ENCODE peak calls at places on chromosome 3, in eight cellular contexts. T, J, B, F, P, K, R and D are unnamed samples.

GRCh38 chr3:157101470-157101869 is 58.5 kb downstream of the CCNL1 start:
- DNase-seq in T (no peak), J (no peak), B (no peak), F (no peak), P (peak), K (no peak), R (no peak), D (no peak)

GRCh38 chr3:105527949-105528348 is 161.2 kb downstream of the ALCAM start:
- DNase-seq in T (no peak), J (no peak), B (no peak), F (no peak), P (no peak), K (no peak), R (no peak), D (no peak)

GRCh38 chr3:193040836-193041672 is 123.4 kb upstream of the MB21D2 start:
- DNase-seq in T (no peak), J (no peak), B (peak), F (no peak), P (peak), K (peak), R (no peak), D (peak)

GRCh38 chr3:181896605-181897004 is 184.9 kb downstream of the SOX2 start:
- DNase-seq in T (no peak), J (no peak), B (no peak), F (no peak), P (no peak), K (no peak), R (no peak), D (no peak)

GRCh38 chr3:48404440-48405342 is 25.2 kb downstream of the PLXNB1 start:
- DNase-seq in T (peak), J (no peak), B (no peak), F (no peak), P (no peak), K (no peak), R (no peak), D (peak)

GRCh38 chr3:14647976-14648955 is 3.3 kb upstream of the CCDC174 start:
- DNase-seq in T (no peak), J (no peak), B (no peak), F (no peak), P (no peak), K (no peak), R (no peak), D (no peak)

GRCh38 chr3:63964287-63965073 is 52.3 kb upstream of the SCAANT1 start:
- DNase-seq in T (no peak), J (no peak), B (peak), F (peak), P (no peak), K (no peak), R (no peak), D (no peak)

GRCh38 chr3:62373215-62373614 is at the start of gene FEZF2:
- DNase-seq in T (no peak), J (no peak), B (peak), F (no peak), P (no peak), K (no peak), R (no peak), D (peak)

GRCh38 chr3:48776854-48777253 is 59.8 kb upstream of the IP6K2 start:
- DNase-seq in T (no peak), J (no peak), B (no peak), F (no peak), P (no peak), K (no peak), R (no peak), D (no peak)

GRCh38 chr3:124373524-124373923 is 356.7 kb upstream of the UMPS start:
- DNase-seq in T (no peak), J (no peak), B (no peak), F (no peak), P (no peak), K (no peak), R (no peak), D (no peak)

GRCh38 chr3:80697291-80697690 is 929.5 kb upstream of the ROBO1 start:
- DNase-seq in T (no peak), J (no peak), B (no peak), F (no peak), P (no peak), K (no peak), R (no peak), D (no peak)

GRCh38 chr3:66485291-66485968 is 15.4 kb downstream of the LRIG1 start:
- DNase-seq in T (no peak), J (no peak), B (no peak), F (no peak), P (no peak), K (no peak), R (no peak), D (no peak)

GRCh38 chr3:47421741-47422649 is 41.2 kb downstream of the PTPN23 start:
- DNase-seq in T (peak), J (peak), B (no peak), F (no peak), P (no peak), K (no peak), R (peak), D (no peak)

GRCh38 chr3:107240183-107241091 is 136.8 kb upstream of the CCDC54 start:
- DNase-seq in T (peak), J (peak), B (peak), F (no peak), P (peak), K (no peak), R (peak), D (peak)

GRCh38 chr3:153051427-153052095 is 110.5 kb upstream of the RAP2B start:
- DNase-seq in T (no peak), J (no peak), B (no peak), F (peak), P (no peak), K (peak), R (no peak), D (no peak)

GRCh38 chr3:35679409-35680080 is 40.2 kb downstream of the ARPP21 start:
- DNase-seq in T (no peak), J (no peak), B (no peak), F (no peak), P (no peak), K (no peak), R (no peak), D (no peak)

GRCh38 chr3:27200721-27201434 is 168.3 kb downstream of the NEK10 start:
- DNase-seq in T (no peak), J (no peak), B (no peak), F (no peak), P (peak), K (no peak), R (no peak), D (no peak)

GRCh38 chr3:143585720-143586456 is 262.4 kb downstream of the SLC9A9 start:
- DNase-seq in T (no peak), J (no peak), B (no peak), F (no peak), P (no peak), K (no peak), R (no peak), D (no peak)

GRCh38 chr3:143581972-143582722 is 266.1 kb downstream of the SLC9A9 start:
- DNase-seq in T (no peak), J (no peak), B (no peak), F (no peak), P (no peak), K (no peak), R (no peak), D (no peak)

GRCh38 chr3:143590660-143591059 is 257.6 kb downstream of the SLC9A9 start:
- DNase-seq in T (no peak), J (no peak), B (peak), F (no peak), P (no peak), K (no peak), R (no peak), D (no peak)

GRCh38 chr3:143586565-143586964 is 261.7 kb downstream of the SLC9A9 start:
- DNase-seq in T (no peak), J (no peak), B (peak), F (no peak), P (no peak), K (no peak), R (no peak), D (no peak)
- TF ChIP-seq CTCF in T (no peak), J (no peak), B (no peak), F (no peak), P (no peak), K (no peak), R (no peak), D (no peak)

GRCh38 chr3:119433613-119434325 is 29.6 kb downstream of the TMEM39A start:
- DNase-seq in T (no peak), J (no peak), B (no peak), F (no peak), P (no peak), K (no peak), R (no peak), D (no peak)

GRCh38 chr3:119427669-119428068 is 35.7 kb downstream of the TMEM39A start:
- DNase-seq in T (no peak), J (no peak), B (peak), F (no peak), P (no peak), K (no peak), R (no peak), D (no peak)

GRCh38 chr3:119428538-119428937 is 34.9 kb downstream of the TMEM39A start:
- DNase-seq in T (no peak), J (no peak), B (no peak), F (no peak), P (no peak), K (no peak), R (no peak), D (no peak)
- TF ChIP-seq CTCF in T (no peak), J (no peak), B (peak), F (no peak), P (no peak), K (peak), R (no peak), D (no peak)

DNA sequence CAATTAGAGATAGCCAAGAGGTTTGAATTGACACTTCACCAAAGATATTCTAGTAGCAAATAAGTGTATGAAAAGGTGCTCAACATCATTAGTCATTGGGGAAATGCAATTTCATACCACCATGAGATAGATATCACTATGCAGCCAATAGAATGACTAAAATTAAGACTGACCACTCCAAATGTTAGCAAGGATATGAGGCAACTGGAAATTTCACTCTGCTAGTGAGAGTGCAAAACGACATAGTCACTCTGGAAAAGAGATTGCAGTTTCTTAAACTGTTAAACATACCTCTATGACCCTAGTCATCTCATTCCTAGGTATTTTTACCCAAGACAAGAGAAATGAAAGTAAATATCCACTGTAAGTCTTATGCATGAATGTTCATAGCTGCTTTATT is 27.6 kb upstream of the SLC6A11 start:
- DNase-seq in T (no peak), J (no peak), B (no peak), F (no peak), P (no peak), K (no peak), R (no peak), D (no peak)
- TF ChIP-seq CTCF in T (no peak), J (no peak), B (no peak), F (no peak), P (no peak), K (no peak), R (no peak), D (no peak)

GRCh38 chr3:58269356-58269755 is 31.8 kb downstream of the ABHD6 start:
- DNase-seq in T (no peak), J (no peak), B (no peak), F (no peak), P (no peak), K (no peak), R (no peak), D (no peak)

GRCh38 chr3:58274027-58274614 is 31.9 kb upstream of the RPP14 start:
- DNase-seq in T (no peak), J (no peak), B (no peak), F (no peak), P (no peak), K (no peak), R (no peak), D (no peak)

GRCh38 chr3:58270485-58270884 is 32.9 kb downstream of the ABHD6 start:
- DNase-seq in T (no peak), J (no peak), B (no peak), F (no peak), P (no peak), K (no peak), R (no peak), D (no peak)

GRCh38 chr3:58272891-58273290 is 33.2 kb upstream of the RPP14 start:
- DNase-seq in T (no peak), J (no peak), B (no peak), F (no peak), P (no peak), K (no peak), R (no peak), D (no peak)

GRCh38 chr3:58271901-58272501 is 34.0 kb upstream of the RPP14 start:
- DNase-seq in T (no peak), J (no peak), B (no peak), F (no peak), P (peak), K (peak), R (no peak), D (no peak)
- TF ChIP-seq CTCF in T (no peak), J (no peak), B (no peak), F (no peak), P (no peak), K (no peak), R (no peak), D (no peak)

GRCh38 chr3:184761976-184762375 is 50.0 kb upstream of the VPS8 start:
- DNase-seq in T (no peak), J (no peak), B (no peak), F (no peak), P (no peak), K (no peak), R (no peak), D (no peak)

GRCh38 chr3:184764176-184764575 is 47.8 kb upstream of the VPS8 start:
- DNase-seq in T (no peak), J (no peak), B (no peak), F (no peak), P (no peak), K (no peak), R (no peak), D (no peak)

GRCh38 chr3:184759666-184760200 is 47.9 kb upstream of the MAGEF1 start:
- DNase-seq in T (no peak), J (no peak), B (no peak), F (no peak), P (no peak), K (no peak), R (no peak), D (no peak)

GRCh38 chr3:184760337-184761119 is 48.7 kb upstream of the MAGEF1 start:
- DNase-seq in T (no peak), J (no peak), B (no peak), F (no peak), P (no peak), K (no peak), R (no peak), D (no peak)

DNA sequence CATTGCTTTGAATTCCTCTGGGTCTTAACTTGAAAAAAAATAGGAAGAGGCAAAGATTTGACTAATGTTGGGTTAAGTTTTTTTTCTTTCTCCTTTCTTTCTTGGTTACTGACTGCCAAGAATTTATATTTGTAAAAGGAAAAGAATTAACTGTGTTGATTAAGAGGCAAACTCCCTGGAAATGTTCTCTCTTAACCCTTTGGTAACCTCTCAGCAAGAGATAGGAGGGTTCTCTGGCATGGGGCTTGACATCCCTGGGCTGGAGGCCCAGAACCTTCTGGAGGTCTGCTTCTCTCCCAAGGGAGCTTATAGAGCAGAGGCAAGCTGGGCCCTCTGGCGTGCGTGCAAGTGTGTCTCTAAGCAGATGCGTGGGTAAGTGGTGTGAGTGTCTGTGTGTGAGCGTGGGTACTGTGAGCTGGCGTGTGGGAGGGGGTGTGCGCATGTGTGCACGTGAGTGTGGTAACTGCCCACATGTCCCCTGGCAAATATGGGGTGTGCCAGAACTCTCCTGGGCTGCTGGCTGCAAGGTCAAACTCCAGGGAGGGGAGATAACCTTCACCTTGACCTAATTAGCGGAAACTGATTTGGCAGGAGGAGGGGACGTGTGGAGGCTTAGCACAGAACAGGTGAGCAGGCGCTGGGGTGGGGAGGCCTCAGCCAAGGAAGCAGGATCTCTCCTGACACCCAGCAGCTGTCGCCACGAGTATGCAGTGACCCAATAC is 49.4 kb upstream of the MAGEF1 start:
- DNase-seq in T (peak), J (no peak), B (no peak), F (peak), P (no peak), K (no peak), R (peak), D (no peak)
- TF ChIP-seq CTCF in T (no peak), J (no peak), B (no peak), F (no peak), P (no peak), K (no peak), R (no peak), D (no peak)

DNA sequence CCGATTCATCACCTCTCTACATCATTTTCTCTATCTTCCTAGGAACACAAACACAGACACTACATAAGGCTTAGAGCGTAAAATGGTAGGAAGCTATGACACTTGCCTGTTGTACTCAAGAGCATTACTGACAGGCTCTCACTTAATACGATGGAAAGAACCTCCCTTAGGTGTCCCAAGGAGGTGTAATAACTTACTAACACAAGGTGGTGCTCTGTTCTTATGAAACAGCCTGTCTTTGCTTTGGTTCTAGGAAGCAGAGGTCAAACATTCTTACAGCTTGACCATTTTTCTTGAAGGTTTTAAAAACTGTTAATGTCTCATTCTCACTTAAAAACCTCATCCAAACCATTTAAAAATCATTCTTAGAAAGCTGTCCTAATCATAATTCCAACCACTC is 317.9 kb upstream of the AGTR1 start:
- DNase-seq in T (no peak), J (no peak), B (peak), F (peak), P (no peak), K (peak), R (no peak), D (peak)
- TF ChIP-seq CTCF in T (peak), J (peak), B (peak), F (peak), P (no peak), K (peak), R (peak), D (no peak)

GRCh38 chr3:53703630-53704362 is 142.4 kb downstream of the CHDH start:
- DNase-seq in T (no peak), J (no peak), B (no peak), F (no peak), P (no peak), K (no peak), R (no peak), D (no peak)

GRCh38 chr3:53704363-53704725 is 141.9 kb downstream of the CHDH start:
- DNase-seq in T (no peak), J (no peak), B (no peak), F (no peak), P (no peak), K (no peak), R (no peak), D (no peak)

GRCh38 chr3:53702776-53703175 is 143.4 kb downstream of the CHDH start:
- DNase-seq in T (no peak), J (no peak), B (no peak), F (no peak), P (no peak), K (no peak), R (no peak), D (no peak)

GRCh38 chr3:53696401-53697172 is 149.6 kb downstream of the CHDH start:
- DNase-seq in T (no peak), J (no peak), B (no peak), F (no peak), P (peak), K (no peak), R (no peak), D (no peak)

DNA sequence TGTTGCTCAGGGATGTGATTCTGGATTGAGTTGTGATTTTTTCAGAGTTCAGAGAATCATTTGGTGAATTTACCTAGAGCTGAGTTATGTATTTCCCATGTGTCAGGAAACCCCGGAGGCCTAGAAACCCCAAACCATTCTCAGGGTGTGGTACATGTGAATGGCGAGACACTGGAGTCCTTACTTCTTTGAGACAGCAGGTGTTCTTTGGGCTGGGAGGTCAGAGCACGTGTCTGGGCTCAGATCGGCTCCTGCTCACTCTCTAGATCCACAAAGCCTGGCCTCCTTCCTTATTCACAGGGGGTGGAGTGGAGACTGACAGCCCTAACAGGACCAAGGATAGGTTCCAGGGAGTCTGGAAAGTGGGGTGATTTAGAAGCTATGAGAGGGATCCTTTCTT is 145.8 kb downstream of the CHDH start:
- DNase-seq in T (no peak), J (no peak), B (no peak), F (no peak), P (no peak), K (no peak), R (no peak), D (no peak)
- TF ChIP-seq CTCF in T (no peak), J (no peak), B (no peak), F (no peak), P (no peak), K (no peak), R (no peak), D (no peak)